ENCODE peak calls at places on chromosomes 12 and 14, in five cellular contexts. W is hepatocyte; S is activated CD4-positive, alpha-beta T cell treated with anti-CD3 and anti-CD28 coated beads, Interleukin-2, amount 10 ng/mL, durations not matched to agents 7 days and 5 days; D is nucleus accumbens; N is amniotic epithelial cell. L is an unnamed sample.

GRCh38 chr12:127293507-127294310 is 973.3 kb upstream of the TMEM132C start:
- DNase-seq in W (peak), S (peak), D (peak), N (peak), L (no peak)

GRCh38 chr14:21231020-21231652 is 38.1 kb downstream of the HNRNPC start:
- DNase-seq in W (no peak), S (peak), D (no peak), N (no peak), L (no peak)

GRCh38 chr14:51855234-51855633 is 5.2 kb upstream of the GNG2 start:
- DNase-seq in W (no peak), S (no peak), D (no peak), N (peak), L (no peak)

GRCh38 chr12:131309700-131310099 is 356.0 kb downstream of the ADGRD1 start:
- DNase-seq in W (no peak), S (no peak), D (no peak), N (no peak), L (no peak)

GRCh38 chr14:53109688-53110041 is 43.5 kb downstream of the DDHD1 start:
- DNase-seq in W (no peak), S (no peak), D (no peak), N (no peak), L (no peak)

GRCh38 chr12:52121848-52122838 is 42.6 kb downstream of the SMIM41 start:
- DNase-seq in W (peak), S (peak), D (peak), N (peak), L (peak)

GRCh38 chr12:22042981-22043669 is 2.9 kb upstream of the CMAS start:
- DNase-seq in W (no peak), S (no peak), D (no peak), N (peak), L (no peak)

GRCh38 chr12:31959701-31960391 is 631 bp downstream of the RESF1 start:
- DNase-seq in W (peak), S (peak), D (peak), N (peak), L (peak)

GRCh38 chr12:100842156-100842555 is 47.6 kb downstream of the ANO4 start:
- DNase-seq in W (no peak), S (no peak), D (no peak), N (no peak), L (no peak)

GRCh38 chr12:14780851-14781250 is 22.4 kb downstream of the WBP11 start:
- DNase-seq in W (no peak), S (no peak), D (no peak), N (no peak), L (no peak)

GRCh38 chr14:31294736-31295398 is 87.3 kb upstream of the HECTD1 start:
- DNase-seq in W (no peak), S (no peak), D (no peak), N (no peak), L (no peak)

GRCh38 chr12:130320553-130320952 is 17.1 kb upstream of the PIWIL1 start:
- DNase-seq in W (no peak), S (no peak), D (no peak), N (no peak), L (no peak)

GRCh38 chr12:93573552-93574223 is 1.2 kb downstream of the SOCS2 start:
- DNase-seq in W (peak), S (no peak), D (no peak), N (no peak), L (no peak)

GRCh38 chr14:29668201-29668600 is 259.4 kb downstream of the PRKD1 start:
- DNase-seq in W (no peak), S (no peak), D (no peak), N (no peak), L (no peak)